ENCODE peak calls at places on chromosomes 2 and 18, in five cellular contexts. A is neuronal stem cell, R is H9, H is trophoblast cell, P is IMR-90. T is an unnamed sample.

GRCh38 chr18:68734311-68734710 is 19.4 kb upstream of the TMX3 start:
- DNase-seq in A (no peak), R (no peak), H (no peak), P (peak; percentile 59), T (no peak)

GRCh38 chr2:185979546-185980071 is 241.0 kb downstream of the FSIP2 start:
- DNase-seq in A (no peak), R (no peak), H (peak; percentile 51), P (no peak), T (peak; percentile 52)

GRCh38 chr2:240412211-240412830 is 23.1 kb upstream of the GPC1 start:
- DNase-seq in A (no peak), R (peak; percentile 32), H (no peak), P (no peak), T (no peak)

GRCh38 chr2:120914839-120915521 is 179.3 kb downstream of the GLI2 start:
- DNase-seq in A (no peak), R (no peak), H (no peak), P (peak; percentile 94), T (peak; percentile 93)

GRCh38 chr2:76870011-76870410 is 652.2 kb downstream of the LRRTM4 start:
- DNase-seq in A (no peak), R (no peak), H (no peak), P (no peak), T (peak; percentile 22)

GRCh38 chr2:41950440-41950960 is 97.3 kb upstream of the PKDCC start:
- DNase-seq in A (no peak), R (no peak), H (no peak), P (no peak), T (no peak)

GRCh38 chr2:15811367-15811766 is 129.0 kb upstream of the MYCN start:
- DNase-seq in A (peak; percentile 39), R (peak; percentile 47), H (no peak), P (no peak), T (no peak)

GRCh38 chr2:118865106-118865505 is 17.7 kb upstream of the EN1 start:
- DNase-seq in A (peak; percentile 39), R (peak; percentile 69), H (peak; percentile 33), P (peak; percentile 46), T (peak; percentile 48)

GRCh38 chr2:104290566-104290891 is 563.4 kb upstream of the POU3F3 start:
- DNase-seq in A (no peak), R (no peak), H (no peak), P (no peak), T (no peak)

DNA sequence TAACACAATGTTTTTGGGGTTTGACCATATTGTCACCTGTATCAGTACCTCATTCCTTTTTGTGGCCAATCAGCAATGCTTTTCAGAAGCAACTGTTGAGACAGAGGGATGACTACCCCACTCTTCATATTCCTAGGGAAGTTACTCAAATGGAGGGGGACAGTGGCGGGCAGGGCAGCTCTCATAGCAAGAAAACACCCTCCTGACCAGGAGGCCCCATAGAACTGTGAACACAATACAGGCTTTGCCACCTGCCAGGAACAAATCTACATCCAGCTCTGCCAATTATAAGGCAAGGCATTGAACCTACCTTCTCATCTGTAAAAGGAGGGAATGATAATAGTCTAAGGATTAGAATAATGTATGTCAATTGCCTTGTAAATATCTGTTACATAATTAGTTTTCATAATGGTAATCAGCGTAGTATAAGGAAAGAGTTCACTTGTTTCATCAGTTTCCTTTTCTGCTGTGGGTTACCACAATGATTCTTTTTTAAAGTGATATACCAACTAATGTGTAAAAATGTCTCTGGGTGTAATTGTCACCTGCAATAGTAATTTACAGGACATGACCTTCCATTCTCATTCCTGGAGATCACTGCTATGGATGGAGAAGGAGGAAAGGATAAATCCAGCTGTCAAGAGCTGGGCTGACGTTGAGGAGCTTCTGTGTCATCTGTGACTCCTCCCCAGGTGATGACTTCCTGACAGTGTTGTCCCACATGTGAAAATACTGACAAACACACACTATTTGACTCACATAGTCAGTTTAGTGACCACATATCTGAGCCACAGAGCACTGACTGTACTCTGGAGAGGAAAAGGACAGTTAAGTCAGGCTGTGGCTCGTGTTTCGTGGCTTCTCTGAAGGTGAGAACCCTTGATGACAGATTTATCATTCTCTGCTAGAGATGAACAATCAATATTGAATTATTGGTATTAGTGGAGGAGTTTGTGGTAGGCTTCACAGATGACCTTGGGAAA is 13.4 kb downstream of the ALPK2 start:
- DNase-seq in A (no peak), R (no peak), H (no peak), P (peak; percentile 30), T (no peak)
- H2BK120ac ChIP-seq in A (no peak overlapping the region), R (no peak overlapping the region), H (no peak overlapping the region), P (no peak overlapping the region), T (no peak overlapping the region)

GRCh38 chr2:170707821-170708795 is 7.0 kb upstream of the SP5 start:
- DNase-seq in A (no peak), R (no peak), H (no peak), P (no peak), T (no peak)
- H2AFZ ChIP-seq in A (no peak overlapping the region), R (no peak overlapping the region), H (no peak overlapping the region), P (no peak overlapping the region), T (no peak overlapping the region)

GRCh38 chr18:778194-779007 is 33.6 kb downstream of the YES1 start:
- DNase-seq in A (no peak), R (no peak), H (no peak), P (peak; percentile 16), T (no peak)
- H3K4ac ChIP-seq in A (no peak overlapping the region), R (no peak overlapping the region), H (no peak overlapping the region), P (no peak overlapping the region), T (no peak overlapping the region)

DNA sequence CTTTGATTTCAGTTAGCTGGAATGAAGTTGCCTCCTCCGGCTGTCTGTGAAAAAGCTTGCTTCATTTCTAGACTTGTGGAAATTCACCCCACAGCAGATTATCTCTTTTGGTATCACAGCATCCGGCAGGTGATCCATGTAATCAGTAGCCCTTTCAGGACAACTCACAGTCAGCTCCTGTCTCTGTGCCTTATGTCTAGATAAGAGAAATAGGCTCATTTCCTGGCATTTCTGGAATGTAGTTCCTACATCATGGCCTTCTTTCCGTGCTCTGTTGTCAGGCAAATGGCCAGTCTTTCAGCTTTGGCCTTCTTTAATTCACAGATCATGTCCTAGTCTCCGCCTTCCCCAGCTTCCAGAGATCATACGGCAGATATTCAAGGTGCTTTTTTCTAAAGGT is 455.4 kb downstream of the NUP35 start:
- DNase-seq in A (no peak), R (no peak), H (no peak), P (no peak), T (no peak)
- H2BK120ac ChIP-seq in A (no peak overlapping the region), R (no peak overlapping the region), H (no peak overlapping the region), P (no peak overlapping the region), T (no peak overlapping the region)

T was measured in mesenchymal stem cell.